ENCODE peak calls at places on chromosomes 11 and 22, in five cellular contexts. W is naive B cell, A is ELR, R is islet precursor cell, B is fibroblast of the aortic adventitia. G is an unnamed sample.

GRCh38 chr11:94876645-94877445 is 96.5 kb downstream of the CWC15 start:
- DNase-seq in A (peak; percentile 94), R (peak; percentile 88), B (peak; percentile 93), W (no peak), G (no peak)

GRCh38 chr11:70026726-70027125 is 51.4 kb upstream of the ANO1 start:
- DNase-seq in W (no peak), B (no peak), A (no peak), R (peak; percentile 12), G (no peak)

GRCh38 chr11:132047167-132047566 is 676.8 kb downstream of the NTM start:
- DNase-seq in A (no peak), W (no peak), B (no peak), R (no peak), G (no peak)

GRCh38 chr22:46355996-46356471 is 20.5 kb downstream of the TRMU start:
- DNase-seq in R (no peak), A (no peak), W (peak; percentile 60), B (no peak), G (no peak)

GRCh38 chr22:24060375-24060788 is 49.3 kb downstream of the CABIN1 start:
- DNase-seq in R (no peak), W (no peak), A (peak; percentile 92), B (peak; percentile 91), G (no peak)

GRCh38 chr11:30914143-30914762 is 328.1 kb upstream of the MPPED2 start:
- DNase-seq in W (no peak), B (peak; percentile 53), A (peak; percentile 31), R (peak; percentile 93), G (no peak)

GRCh38 chr11:109892321-109892794 is 200.8 kb upstream of the ZC3H12C start:
- DNase-seq in B (no peak), R (peak; percentile 97), A (peak; percentile 35), W (no peak), G (no peak)

GRCh38 chr22:26885441-26886261 is 228.3 kb downstream of the MIAT start:
- DNase-seq in B (no peak), W (no peak), R (no peak), A (no peak), G (no peak)

GRCh38 chr11:129457321-129457720 is 81.7 kb downstream of the BARX2 start:
- DNase-seq in W (no peak), B (no peak), R (peak; percentile 77), A (no peak), G (no peak)

GRCh38 chr11:97009613-97010012 is 619.8 kb downstream of the JRKL start:
- DNase-seq in A (no peak), W (no peak), R (no peak), B (no peak), G (no peak)

GRCh38 chr11:62461740-62462522 is 43.1 kb downstream of the SCGB1A1 start:
- DNase-seq in A (peak; percentile 62), B (peak; percentile 83), W (no peak), R (peak; percentile 69), G (no peak)

GRCh38 chr22:25475554-25476022 is 88.9 kb upstream of the GRK3 start:
- DNase-seq in R (no peak), A (no peak), W (no peak), B (peak; percentile 17), G (no peak)

GRCh38 chr11:11363674-11364073 is 10.6 kb upstream of the CSNK2A3 start:
- DNase-seq in A (no peak), W (no peak), R (no peak), B (no peak), G (no peak)

GRCh38 chr11:763549-764321 is 13.6 kb downstream of the GATD1 start:
- DNase-seq in A (no peak), B (no peak), R (peak; percentile 52), W (no peak), G (no peak)

G was measured in GM06990.